ENCODE peak calls at places on chromosomes 11 and 22, in seven cellular contexts. H, C, M, D, K, V and X are unnamed samples.

GRCh38 chr22:41538583-41538982 is 5.7 kb downstream of the POLR3H start:
- DNase-seq in H (no peak), D (no peak), K (no peak), M (no peak), V (no peak), C (no peak), X (no peak)

GRCh38 chr22:45863981-45864751 is 112.8 kb downstream of the WNT7B start:
- DNase-seq in K (peak; percentile 91), H (peak; percentile 45), D (peak; percentile 40), M (peak; percentile 21), C (peak; percentile 75), V (peak; percentile 95), X (peak; percentile 71)

GRCh38 chr22:19753090-19753842 is 7.3 kb upstream of the TBX1 start:
- DNase-seq in H (no peak), M (no peak), K (no peak), D (no peak), C (no peak), V (peak; percentile 77), X (no peak)

GRCh38 chr22:33302049-33302545 is 243.9 kb upstream of the SYN3 start:
- DNase-seq in M (peak; percentile 2), V (peak; percentile 96), C (peak; percentile 85), K (peak; percentile 95), H (peak; percentile 32), D (peak; percentile 69), X (peak; percentile 73)

GRCh38 chr11:119236891-119237290 is 30.8 kb downstream of the CBL start:
- DNase-seq in C (no peak), M (peak; percentile 25), D (peak; percentile 25), K (no peak), H (no peak), V (no peak), X (no peak)

GRCh38 chr11:126404367-126404766 is 48.9 kb downstream of the ST3GAL4 start:
- DNase-seq in D (no peak), M (no peak), C (no peak), V (no peak), H (no peak), K (no peak), X (no peak)

GRCh38 chr11:8717876-8718753 is 35.5 kb downstream of the RPL27A start:
- DNase-seq in C (peak; percentile 39), M (peak; percentile 85), V (peak; percentile 78), D (peak; percentile 88), H (no peak), K (no peak), X (no peak)

GRCh38 chr22:42747701-42748513 is 27.2 kb upstream of the A4GALT start:
- DNase-seq in M (no peak), H (no peak), V (no peak), C (no peak), D (peak; percentile 86), K (no peak), X (no peak)

GRCh38 chr11:17014774-17015638 is 792 bp upstream of the PLEKHA7 start:
- DNase-seq in D (peak; percentile 70), H (peak; percentile 86), M (peak; percentile 15), K (peak; percentile 85), V (peak; percentile 77), C (no peak), X (peak; percentile 36)

GRCh38 chr11:26079966-26080365 is 252.0 kb upstream of the ANO3 start:
- DNase-seq in V (no peak), H (no peak), K (no peak), M (peak; percentile 16), D (no peak), C (no peak), X (no peak)

GRCh38 chr11:66178871-66179270 is 89.6 kb upstream of the RAB1B start:
- DNase-seq in C (no peak), D (no peak), K (no peak), H (no peak), V (no peak), M (no peak), X (no peak)

GRCh38 chr11:61129608-61130523 is 27.6 kb downstream of the CD5 start:
- DNase-seq in M (peak; percentile 96), V (peak; percentile 99), H (peak; percentile 99), C (peak; percentile 85), D (peak; percentile 87), K (peak; percentile 97), X (peak; percentile 91)

GRCh38 chr11:76667271-76667818 is 3.2 kb downstream of the LRRC32 start:
- DNase-seq in K (peak; percentile 78), H (no peak), C (no peak), M (no peak), D (no peak), V (peak; percentile 45), X (no peak)

GRCh38 chr22:32103648-32104326 is 55.3 kb downstream of the C22orf42 start:
- DNase-seq in M (peak; percentile 3), H (no peak), K (no peak), C (no peak), V (no peak), D (peak; percentile 27), X (no peak)

GRCh38 chr11:11742486-11742885 is 99.3 kb upstream of the USP47 start:
- DNase-seq in H (no peak), D (no peak), V (no peak), C (no peak), M (no peak), K (no peak), X (no peak)

GRCh38 chr11:70027451-70027850 is 50.7 kb upstream of the ANO1 start:
- DNase-seq in D (no peak), M (no peak), H (no peak), K (peak; percentile 70), C (no peak), V (peak; percentile 13), X (no peak)

GRCh38 chr11:45374632-45375031 is 88.5 kb upstream of the SYT13 start:
- DNase-seq in M (no peak), C (no peak), D (no peak), H (no peak), K (peak; percentile 13), V (no peak), X (no peak)

GRCh38 chr22:29266564-29267461 is 968 bp downstream of the RHBDD3 start:
- DNase-seq in K (peak; percentile 86), D (peak; percentile 39), V (peak; percentile 74), M (no peak), C (no peak), H (no peak), X (no peak)

GRCh38 chr11:115760528-115760837 is 256.3 kb upstream of the CADM1 start:
- DNase-seq in D (no peak), H (no peak), C (no peak), K (no peak), M (no peak), V (peak; percentile 60), X (no peak)

GRCh38 chr22:46070722-46071450 is 79.4 kb upstream of the PPARA start:
- DNase-seq in M (peak; percentile 76), H (no peak), V (peak; percentile 80), D (no peak), C (peak; percentile 78), K (no peak), X (no peak)

GRCh38 chr11:2390871-2391662 is 9.5 kb upstream of the TSSC4 start:
- DNase-seq in C (no peak), K (no peak), M (peak; percentile 65), D (peak; percentile 84), H (peak; percentile 31), V (no peak), X (no peak)

GRCh38 chr11:16780698-16781550 is 42.5 kb downstream of the C11orf58 start:
- DNase-seq in C (no peak), K (peak; percentile 76), D (no peak), H (no peak), M (no peak), V (no peak), X (no peak)

DNA sequence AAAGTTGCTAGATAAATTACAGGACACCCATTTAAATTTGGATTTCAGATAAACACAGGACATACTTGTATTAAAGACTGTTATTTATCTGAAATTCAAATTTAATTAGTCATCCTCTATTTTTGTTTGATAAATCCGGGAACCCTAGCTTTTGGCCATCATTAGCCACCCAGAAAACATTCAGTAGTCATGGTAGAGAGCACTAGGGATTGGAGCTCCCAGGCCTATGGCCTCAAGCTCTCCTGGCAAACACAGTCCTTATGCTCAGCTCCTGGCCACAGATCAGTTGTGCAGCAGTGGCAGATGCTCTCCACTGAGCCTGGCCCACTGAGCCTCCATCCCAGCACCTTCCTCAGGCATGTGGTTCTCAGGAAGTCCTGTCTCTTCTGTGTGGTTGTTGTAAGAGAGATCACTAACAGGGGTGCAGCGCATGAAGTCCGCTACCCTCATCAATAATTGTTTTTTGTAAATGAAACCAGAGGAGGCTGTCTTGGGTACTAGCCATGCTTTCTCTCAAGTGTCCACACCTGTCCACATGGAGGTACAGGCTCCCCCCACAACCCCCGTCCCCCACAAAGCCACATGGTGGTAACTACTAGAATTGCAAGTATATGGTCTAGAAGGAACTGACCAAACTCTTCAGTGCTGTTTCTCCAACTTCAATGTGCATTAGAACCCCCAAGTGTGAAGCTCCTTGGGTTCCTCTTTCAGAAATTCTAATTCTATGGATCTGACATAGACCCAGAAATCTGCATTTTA is 1.1 kb upstream of the IRAG1 start:
- DNase-seq in H (no peak), V (no peak), D (peak; percentile 42), K (no peak), C (no peak), M (peak; percentile 47), X (no peak)
- TF ChIP-seq CTCF in H (no peak), V (peak; percentile 21), D (no peak), K (no peak), C (no peak), M (peak; percentile 11), X (no peak)

GRCh38 chr11:102849319-102849718 is 5.9 kb upstream of the MMP3 start:
- DNase-seq in C (no peak), K (no peak), M (no peak), H (no peak), D (peak; percentile 74), V (no peak), X (no peak)
- TF ChIP-seq CTCF in C (no peak), K (no peak), M (no peak), H (no peak), D (no peak), V (no peak), X (no peak)

GRCh38 chr11:79052539-79052938 is 388.3 kb downstream of the TENM4 start:
- DNase-seq in V (peak; percentile 73), K (no peak), H (no peak), D (no peak), M (no peak), C (no peak), X (no peak)
- TF ChIP-seq CTCF in V (peak; percentile 63), K (no peak), H (no peak), D (peak; percentile 10), M (peak; percentile 13), C (peak; percentile 29), X (peak; percentile 35)

GRCh38 chr11:57781529-57781943 is 19.9 kb downstream of the CTNND1 start:
- DNase-seq in D (peak; percentile 45), V (peak; percentile 94), M (no peak), C (no peak), H (no peak), K (no peak), X (peak; percentile 66)
- TF ChIP-seq CTCF in D (no peak), V (no peak), M (no peak), C (no peak), H (no peak), K (no peak), X (no peak)